ENCODE peak calls at places on chromosomes 5 and 9, in eight cellular contexts. One of them, this sample, is unnamed.
A peak's percentile ranks its signal among the peaks of the same experiment; 100 is the strongest.

GRCh38 chr9:124392855-124393460 is 22.3 kb downstream of the PSMB7 start:
- DNase-seq in adrenal gland: peak; percentile 60
- DNase-seq in stomach: no peak
- DNase-seq in uterus: no peak
- DNase-seq in transverse colon: no peak
- DNase-seq in IMR-90: peak; percentile 95
- DNase-seq in mammary epithelial cell: peak; percentile 99
- DNase-seq in spleen: no peak
- DNase-seq in this sample: no peak

GRCh38 chr9:89078860-89079259 is 87.6 kb downstream of the S1PR3 start:
- DNase-seq in spleen: no peak
- DNase-seq in adrenal gland: no peak
- DNase-seq in IMR-90: peak; percentile 57
- DNase-seq in uterus: no peak
- DNase-seq in transverse colon: no peak
- DNase-seq in mammary epithelial cell: no peak
- DNase-seq in stomach: no peak
- DNase-seq in this sample: no peak

GRCh38 chr9:116269250-116269649 is 115.7 kb downstream of the PAPPA start:
- DNase-seq in IMR-90: no peak
- DNase-seq in transverse colon: no peak
- DNase-seq in uterus: no peak
- DNase-seq in adrenal gland: no peak
- DNase-seq in stomach: no peak
- DNase-seq in spleen: no peak
- DNase-seq in mammary epithelial cell: no peak
- DNase-seq in this sample: no peak

GRCh38 chr5:179699640-179700298 is 1.0 kb downstream of the CANX start:
- DNase-seq in spleen: no peak
- DNase-seq in adrenal gland: peak; percentile 53
- DNase-seq in uterus: no peak
- DNase-seq in stomach: no peak
- DNase-seq in transverse colon: peak; percentile 27
- DNase-seq in IMR-90: peak; percentile 36
- DNase-seq in mammary epithelial cell: peak; percentile 58
- DNase-seq in this sample: peak; percentile 19

GRCh38 chr5:135739383-135739961 is 95.0 kb upstream of the SLC25A48 start:
- DNase-seq in adrenal gland: no peak
- DNase-seq in stomach: no peak
- DNase-seq in IMR-90: no peak
- DNase-seq in spleen: no peak
- DNase-seq in transverse colon: no peak
- DNase-seq in mammary epithelial cell: peak; percentile 31
- DNase-seq in uterus: no peak
- DNase-seq in this sample: no peak

GRCh38 chr5:7728076-7728475 is 122.9 kb downstream of the CFAP90 start:
- DNase-seq in adrenal gland: no peak
- DNase-seq in stomach: no peak
- DNase-seq in IMR-90: no peak
- DNase-seq in mammary epithelial cell: no peak
- DNase-seq in uterus: no peak
- DNase-seq in spleen: no peak
- DNase-seq in transverse colon: no peak
- DNase-seq in this sample: no peak

GRCh38 chr5:142826741-142827492 is 56.7 kb downstream of the ARHGAP26 start:
- DNase-seq in transverse colon: no peak
- DNase-seq in IMR-90: peak; percentile 75
- DNase-seq in stomach: peak; percentile 69
- DNase-seq in spleen: no peak
- DNase-seq in adrenal gland: peak; percentile 53
- DNase-seq in mammary epithelial cell: peak; percentile 82
- DNase-seq in uterus: peak; percentile 48
- DNase-seq in this sample: no peak

GRCh38 chr9:78189461-78189860 is 46.4 kb upstream of the CEP78 start:
- DNase-seq in uterus: no peak
- DNase-seq in mammary epithelial cell: no peak
- DNase-seq in adrenal gland: no peak
- DNase-seq in IMR-90: no peak
- DNase-seq in spleen: no peak
- DNase-seq in transverse colon: no peak
- DNase-seq in stomach: no peak
- DNase-seq in this sample: no peak

GRCh38 chr9:105114956-105115728 is 129.3 kb upstream of the SLC44A1 start:
- DNase-seq in mammary epithelial cell: no peak
- DNase-seq in uterus: peak; percentile 17
- DNase-seq in transverse colon: peak; percentile 55
- DNase-seq in IMR-90: peak; percentile 33
- DNase-seq in stomach: peak; percentile 42
- DNase-seq in spleen: peak; percentile 83
- DNase-seq in adrenal gland: peak; percentile 47
- DNase-seq in this sample: peak; percentile 67

GRCh38 chr5:6750951-6751685 is 37.9 kb downstream of the TENT4A start:
- DNase-seq in transverse colon: no peak
- DNase-seq in uterus: no peak
- DNase-seq in mammary epithelial cell: no peak
- DNase-seq in stomach: no peak
- DNase-seq in IMR-90: no peak
- DNase-seq in spleen: peak; percentile 68
- DNase-seq in adrenal gland: no peak
- DNase-seq in this sample: peak; percentile 37

GRCh38 chr5:134561871-134562296 is 36.4 kb downstream of the JADE2 start:
- DNase-seq in adrenal gland: peak; percentile 94
- DNase-seq in spleen: no peak
- DNase-seq in stomach: peak; percentile 49
- DNase-seq in mammary epithelial cell: no peak
- DNase-seq in transverse colon: no peak
- DNase-seq in IMR-90: peak; percentile 74
- DNase-seq in uterus: peak; percentile 65
- DNase-seq in this sample: no peak

GRCh38 chr9:133632806-133633680 is 3.1 kb upstream of the DBH start:
- DNase-seq in spleen: no peak
- DNase-seq in stomach: no peak
- DNase-seq in uterus: no peak
- DNase-seq in mammary epithelial cell: no peak
- DNase-seq in adrenal gland: no peak
- DNase-seq in IMR-90: no peak
- DNase-seq in transverse colon: no peak
- DNase-seq in this sample: no peak

GRCh38 chr9:19985081-19985480 is 196.2 kb upstream of the SLC24A2 start:
- DNase-seq in stomach: no peak
- DNase-seq in transverse colon: no peak
- DNase-seq in mammary epithelial cell: no peak
- DNase-seq in uterus: no peak
- DNase-seq in spleen: no peak
- DNase-seq in adrenal gland: no peak
- DNase-seq in IMR-90: no peak
- DNase-seq in this sample: no peak

GRCh38 chr9:135474915-135475314 is 4.7 kb upstream of the PPP1R26 start:
- DNase-seq in stomach: peak; percentile 40
- DNase-seq in IMR-90: no peak
- DNase-seq in adrenal gland: no peak
- DNase-seq in mammary epithelial cell: no peak
- DNase-seq in uterus: no peak
- DNase-seq in transverse colon: no peak
- DNase-seq in spleen: no peak
- DNase-seq in this sample: peak; percentile 80

GRCh38 chr5:963673-964531 is 44.7 kb upstream of the NKD2 start:
- DNase-seq in spleen: peak; percentile 74
- DNase-seq in uterus: no peak
- DNase-seq in stomach: no peak
- DNase-seq in adrenal gland: peak; percentile 48
- DNase-seq in IMR-90: peak; percentile 88
- DNase-seq in mammary epithelial cell: no peak
- DNase-seq in transverse colon: no peak
- DNase-seq in this sample: no peak

GRCh38 chr9:33263936-33264472 is 504 bp downstream of the BAG1 start:
- DNase-seq in uterus: peak; percentile 58
- DNase-seq in IMR-90: no peak
- DNase-seq in adrenal gland: peak; percentile 66
- DNase-seq in spleen: peak; percentile 94
- DNase-seq in stomach: peak; percentile 50
- DNase-seq in transverse colon: peak; percentile 59
- DNase-seq in mammary epithelial cell: no peak
- DNase-seq in this sample: no peak

GRCh38 chr5:136001531-136001930 is 27.3 kb upstream of the TGFBI start:
- DNase-seq in spleen: no peak
- DNase-seq in stomach: no peak
- DNase-seq in IMR-90: peak; percentile 35
- DNase-seq in transverse colon: no peak
- DNase-seq in mammary epithelial cell: no peak
- DNase-seq in adrenal gland: no peak
- DNase-seq in uterus: no peak
- DNase-seq in this sample: no peak

GRCh38 chr9:80648336-80648735 is 1041.0 kb downstream of the TLE1 start:
- DNase-seq in mammary epithelial cell: no peak
- DNase-seq in adrenal gland: no peak
- DNase-seq in spleen: no peak
- DNase-seq in uterus: no peak
- DNase-seq in stomach: no peak
- DNase-seq in IMR-90: peak; percentile 78
- DNase-seq in transverse colon: no peak
- DNase-seq in this sample: no peak

GRCh38 chr5:147911427-147911826 is 5.1 kb upstream of the C5orf46 start:
- DNase-seq in mammary epithelial cell: no peak
- DNase-seq in stomach: peak; percentile 91
- DNase-seq in adrenal gland: no peak
- DNase-seq in IMR-90: no peak
- DNase-seq in uterus: no peak
- DNase-seq in spleen: no peak
- DNase-seq in transverse colon: peak; percentile 25
- DNase-seq in this sample: no peak

GRCh38 chr5:151150484-151151262 is 6.9 kb downstream of the ANXA6 start:
- DNase-seq in stomach: peak; percentile 31
- DNase-seq in spleen: peak; percentile 89
- DNase-seq in adrenal gland: no peak
- DNase-seq in IMR-90: peak; percentile 47
- DNase-seq in transverse colon: peak; percentile 61
- DNase-seq in uterus: peak; percentile 70
- DNase-seq in mammary epithelial cell: no peak
- DNase-seq in this sample: no peak

GRCh38 chr9:113658565-113658935 is 195.0 kb downstream of the RGS3 start:
- DNase-seq in adrenal gland: peak; percentile 21
- DNase-seq in IMR-90: no peak
- DNase-seq in transverse colon: no peak
- DNase-seq in spleen: no peak
- DNase-seq in stomach: no peak
- DNase-seq in uterus: no peak
- DNase-seq in mammary epithelial cell: no peak
- DNase-seq in this sample: peak; percentile 30

GRCh38 chr9:133714606-133715294 is 23.4 kb downstream of the SARDH start:
- DNase-seq in mammary epithelial cell: no peak
- DNase-seq in stomach: no peak
- DNase-seq in spleen: no peak
- DNase-seq in IMR-90: peak; percentile 84
- DNase-seq in transverse colon: no peak
- DNase-seq in adrenal gland: peak; percentile 64
- DNase-seq in uterus: peak; percentile 67
- DNase-seq in this sample: peak; percentile 65

GRCh38 chr5:170184007-170184687 is 48.6 kb upstream of the C5orf58 start:
- DNase-seq in IMR-90: peak; percentile 37
- DNase-seq in spleen: peak; percentile 83
- DNase-seq in mammary epithelial cell: peak; percentile 35
- DNase-seq in stomach: peak; percentile 55
- DNase-seq in adrenal gland: peak; percentile 85
- DNase-seq in transverse colon: peak; percentile 44
- DNase-seq in uterus: peak; percentile 16
- DNase-seq in this sample: peak; percentile 76
- TF ChIP-seq CTCF in IMR-90: peak; percentile 62
- TF ChIP-seq CTCF in spleen: peak; percentile 78
- TF ChIP-seq CTCF in mammary epithelial cell: peak; percentile 91
- TF ChIP-seq CTCF in stomach: no peak
- TF ChIP-seq CTCF in adrenal gland: peak; percentile 76
- TF ChIP-seq CTCF in transverse colon: peak; percentile 35
- TF ChIP-seq CTCF in uterus: no peak
- TF ChIP-seq CTCF in this sample: peak; percentile 75

DNA sequence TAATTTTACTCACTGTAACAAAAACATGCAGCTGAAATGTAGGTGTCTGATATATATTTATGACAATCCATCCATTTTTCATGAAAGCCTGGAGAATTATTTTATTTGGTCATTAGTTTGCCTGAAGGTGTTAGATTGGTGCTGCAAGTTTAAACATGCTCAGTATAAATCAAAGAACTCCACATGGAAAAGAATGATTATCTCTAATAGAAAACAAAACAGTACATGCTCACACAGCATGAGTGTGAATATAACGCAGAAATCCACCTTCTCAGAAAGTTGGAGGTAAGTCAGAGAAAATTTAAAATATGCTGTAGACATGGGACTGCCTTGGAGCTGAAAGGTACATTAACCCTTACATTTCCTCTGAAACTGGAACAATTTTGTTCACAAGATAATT is 165.5 kb upstream of the RGS7BP start:
- DNase-seq in adrenal gland: no peak
- DNase-seq in IMR-90: no peak
- DNase-seq in transverse colon: no peak
- DNase-seq in spleen: no peak
- DNase-seq in stomach: no peak
- DNase-seq in mammary epithelial cell: peak; percentile 18
- DNase-seq in uterus: no peak
- DNase-seq in this sample: no peak
- H3K27ac ChIP-seq in adrenal gland: no peak overlapping the region
- H3K27ac ChIP-seq in IMR-90: no peak overlapping the region
- H3K27ac ChIP-seq in transverse colon: no peak overlapping the region
- H3K27ac ChIP-seq in spleen: no peak overlapping the region
- H3K27ac ChIP-seq in stomach: no peak overlapping the region
- H3K27ac ChIP-seq in mammary epithelial cell: no peak overlapping the region
- H3K27ac ChIP-seq in uterus: no peak overlapping the region
- H3K27ac ChIP-seq in this sample: no peak overlapping the region

DNA sequence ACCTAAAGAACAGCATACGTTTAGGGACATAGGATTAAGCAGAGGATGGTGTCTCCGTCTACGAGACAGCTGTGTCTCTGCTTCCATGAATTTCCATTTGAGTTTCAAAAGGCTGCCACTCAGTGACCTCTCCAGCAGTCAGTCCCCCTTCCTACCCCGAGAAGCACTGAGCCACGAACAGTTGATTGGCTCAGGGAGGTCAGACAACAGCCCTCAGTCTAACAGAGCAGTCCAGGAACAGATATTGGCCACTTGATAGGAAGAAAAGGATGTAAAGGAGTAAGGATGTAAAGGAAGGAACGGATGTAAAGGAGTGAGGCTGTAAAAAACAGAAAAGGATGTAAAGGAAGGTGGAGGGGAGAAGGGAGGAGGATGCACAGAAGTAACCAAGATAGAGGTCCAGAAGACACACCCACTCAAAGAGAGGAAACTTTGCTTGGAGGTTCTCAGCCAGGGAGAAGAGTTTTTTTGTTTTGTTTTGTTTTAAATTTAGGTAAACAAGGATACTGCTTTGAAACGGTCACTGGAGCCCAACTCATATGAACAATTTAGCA is 3.2 kb upstream of the NR4A3 start:
- DNase-seq in stomach: no peak
- DNase-seq in mammary epithelial cell: no peak
- DNase-seq in adrenal gland: no peak
- DNase-seq in uterus: no peak
- DNase-seq in IMR-90: no peak
- DNase-seq in spleen: no peak
- DNase-seq in transverse colon: no peak
- DNase-seq in this sample: no peak
- H3K4me3 ChIP-seq in stomach: peak overlapping the region; percentile 95
- H3K4me3 ChIP-seq in mammary epithelial cell: peak overlapping the region; percentile 92
- H3K4me3 ChIP-seq in adrenal gland: peak overlapping the region; percentile 85
- H3K4me3 ChIP-seq in uterus: no peak overlapping the region
- H3K4me3 ChIP-seq in IMR-90: peak overlapping the region; percentile 65
- H3K4me3 ChIP-seq in spleen: peak overlapping the region; percentile 75
- H3K4me3 ChIP-seq in transverse colon: peak overlapping the region; percentile 69
- H3K4me3 ChIP-seq in this sample: peak overlapping the region; percentile 71

GRCh38 chr9:68560131-68560844 is 19.6 kb upstream of the TMEM252 start:
- DNase-seq in mammary epithelial cell: no peak
- DNase-seq in spleen: peak; percentile 87
- DNase-seq in transverse colon: peak; percentile 63
- DNase-seq in adrenal gland: peak; percentile 66
- DNase-seq in IMR-90: peak; percentile 84
- DNase-seq in stomach: peak; percentile 37
- DNase-seq in uterus: peak; percentile 62
- DNase-seq in this sample: peak; percentile 76
- TF ChIP-seq CTCF in mammary epithelial cell: no peak
- TF ChIP-seq CTCF in spleen: peak; percentile 72
- TF ChIP-seq CTCF in transverse colon: peak; percentile 45
- TF ChIP-seq CTCF in adrenal gland: peak; percentile 42
- TF ChIP-seq CTCF in IMR-90: peak; percentile 35
- TF ChIP-seq CTCF in stomach: no peak
- TF ChIP-seq CTCF in uterus: no peak
- TF ChIP-seq CTCF in this sample: peak; percentile 45

This sample was measured in upper lobe of right lung.